ENCODE peak calls at places on chromosomes 5 and 9, in six cellular contexts. W is IMR-90, G is uterus, X is NB4, L is gastrocnemius medialis, S is HCT116. J is an unnamed sample.
A peak's percentile ranks its signal among the peaks of the same experiment; 100 is the strongest.

GRCh38 chr5:78855026-78855425 is 130.1 kb downstream of the ARSB start:
- DNase-seq in W (no peak), G (no peak), X (no peak), L (no peak), S (no peak), J (no peak)

GRCh38 chr5:157004893-157005551 is 42.0 kb upstream of the TIMD4 start:
- DNase-seq in W (no peak), G (no peak), X (no peak), L (no peak), S (no peak), J (no peak)

GRCh38 chr9:83059417-83059816 is 3.5 kb downstream of the RASEF start:
- DNase-seq in W (no peak), G (no peak), X (no peak), L (no peak), S (no peak), J (no peak)

GRCh38 chr5:132759114-132760042 is 12.2 kb downstream of the CCNI2 start:
- DNase-seq in W (no peak), G (no peak), X (no peak), L (no peak), S (no peak), J (peak; percentile 12)

GRCh38 chr9:121612511-121612998 is 38.9 kb upstream of the DAB2IP start:
- DNase-seq in W (no peak), G (no peak), X (peak; percentile 29), L (peak; percentile 79), S (no peak), J (no peak)

GRCh38 chr5:167657016-167657415 is 634.4 kb upstream of the WWC1 start:
- DNase-seq in W (no peak), G (no peak), X (no peak), L (no peak), S (no peak), J (no peak)

GRCh38 chr5:40171971-40172370 is 507.7 kb upstream of the PTGER4 start:
- DNase-seq in W (peak; percentile 81), G (no peak), X (no peak), L (no peak), S (no peak), J (no peak)

GRCh38 chr5:68369436-68370125 is 154.0 kb downstream of the PIK3R1 start:
- DNase-seq in W (no peak), G (no peak), X (no peak), L (no peak), S (no peak), J (no peak)

GRCh38 chr5:57741326-57741725 is 258.7 kb upstream of the ACTBL2 start:
- DNase-seq in W (no peak), G (no peak), X (no peak), L (no peak), S (no peak), J (no peak)

GRCh38 chr5:111774525-111774924 is 17.5 kb upstream of the NREP start:
- DNase-seq in W (peak; percentile 42), G (no peak), X (peak; percentile 90), L (no peak), S (no peak), J (no peak)

GRCh38 chr9:127244609-127245601 is 19.7 kb upstream of the GARNL3 start:
- DNase-seq in W (peak; percentile 92), G (peak; percentile 97), X (peak; percentile 94), L (peak; percentile 97), S (no peak), J (peak; percentile 99)

GRCh38 chr5:172541119-172541763 is 86.9 kb upstream of the SH3PXD2B start:
- DNase-seq in W (no peak), G (no peak), X (no peak), L (no peak), S (no peak), J (peak; percentile 1)

GRCh38 chr5:59123595-59124561 is 541.0 kb downstream of the RAB3C start:
- DNase-seq in W (peak; percentile 41), G (no peak), X (no peak), L (no peak), S (no peak), J (no peak)

GRCh38 chr5:759111-759741 is 25.3 kb downstream of the ZDHHC11B start:
- DNase-seq in W (no peak), G (no peak), X (no peak), L (peak; percentile 36), S (no peak), J (peak; percentile 95)

GRCh38 chr5:53983568-53984465 is 326.6 kb downstream of the ARL15 start:
- DNase-seq in W (peak; percentile 26), G (no peak), X (no peak), L (no peak), S (no peak), J (no peak)

GRCh38 chr5:88688981-88689661 is 193.9 kb downstream of the MEF2C start:
- DNase-seq in W (no peak), G (no peak), X (no peak), L (no peak), S (no peak), J (no peak)

GRCh38 chr5:146475906-146476305 is 28.8 kb downstream of the TCERG1 start:
- DNase-seq in W (peak; percentile 2), G (no peak), X (no peak), L (no peak), S (no peak), J (no peak)

GRCh38 chr9:91073811-91074771 is 272.5 kb downstream of the SYK start:
- DNase-seq in W (no peak), G (no peak), X (no peak), L (peak; percentile 59), S (no peak), J (no peak)

GRCh38 chr9:91075279-91075678 is 273.7 kb downstream of the SYK start:
- DNase-seq in W (no peak), G (peak; percentile 58), X (no peak), L (no peak), S (no peak), J (no peak)

GRCh38 chr9:91074866-91075265 is 273.2 kb downstream of the SYK start:
- DNase-seq in W (no peak), G (no peak), X (no peak), L (no peak), S (no peak), J (no peak)

GRCh38 chr9:91073049-91073810 is 271.6 kb downstream of the SYK start:
- DNase-seq in W (no peak), G (no peak), X (no peak), L (no peak), S (no peak), J (no peak)

DNA sequence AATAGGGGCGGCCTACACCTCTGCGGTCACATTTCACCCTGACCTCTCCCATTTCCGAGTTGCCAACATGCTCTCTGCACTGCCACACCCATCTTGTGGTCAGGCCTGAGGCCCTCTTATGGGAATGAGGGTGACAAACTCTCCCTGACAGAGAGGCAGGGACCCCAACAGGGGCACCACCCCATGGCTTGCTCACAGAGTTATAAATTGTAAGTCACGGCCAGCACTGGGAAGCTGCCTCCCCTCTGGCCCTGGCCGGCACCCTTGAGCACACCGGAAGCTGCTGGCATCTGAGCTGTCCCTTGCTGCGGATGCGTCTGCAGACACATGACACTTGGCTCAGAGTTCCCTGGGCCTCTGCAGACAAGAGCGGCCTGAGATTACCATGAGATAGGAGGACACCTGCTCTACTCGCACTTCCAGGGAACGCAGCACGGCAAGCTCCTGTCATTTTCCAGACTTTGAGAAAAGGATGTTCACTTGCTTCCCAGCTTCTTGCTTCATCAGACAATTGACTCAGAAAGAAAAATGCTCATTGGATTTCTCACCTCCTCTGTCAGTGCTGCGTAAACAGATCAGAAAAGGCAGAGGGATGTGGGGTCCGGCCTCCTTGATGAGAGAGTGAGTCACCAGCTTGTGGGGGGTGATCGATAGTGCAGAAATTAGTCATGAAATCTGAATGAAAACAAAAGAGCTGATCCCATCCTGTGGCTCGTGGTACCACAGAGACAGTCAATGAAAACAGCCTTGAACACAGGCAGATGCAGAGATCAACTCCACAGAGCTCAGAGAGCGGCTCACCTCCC is 269.8 kb downstream of the SYK start:
- DNase-seq in W (peak; percentile 99), G (no peak), X (no peak), L (peak; percentile 91), S (no peak), J (no peak)
- TF ChIP-seq POLR2A in W (peak; percentile 76), G (no peak), X (no peak), L (peak; percentile 46), S (no peak), J (no peak)

GRCh38 chr5:80248378-80248777 is 7.5 kb downstream of the SERINC5 start:
- DNase-seq in W (no peak), G (no peak), X (no peak), L (no peak), S (no peak), J (no peak)

GRCh38 chr5:80249876-80250275 is 6.0 kb downstream of the SERINC5 start:
- DNase-seq in W (no peak), G (no peak), X (no peak), L (no peak), S (no peak), J (no peak)

GRCh38 chr5:80245986-80246781 is 9.7 kb downstream of the SERINC5 start:
- DNase-seq in W (peak; percentile 57), G (no peak), X (no peak), L (no peak), S (no peak), J (no peak)

GRCh38 chr5:80243567-80243966 is 12.3 kb downstream of the SERINC5 start:
- DNase-seq in W (no peak), G (no peak), X (no peak), L (no peak), S (no peak), J (no peak)

DNA sequence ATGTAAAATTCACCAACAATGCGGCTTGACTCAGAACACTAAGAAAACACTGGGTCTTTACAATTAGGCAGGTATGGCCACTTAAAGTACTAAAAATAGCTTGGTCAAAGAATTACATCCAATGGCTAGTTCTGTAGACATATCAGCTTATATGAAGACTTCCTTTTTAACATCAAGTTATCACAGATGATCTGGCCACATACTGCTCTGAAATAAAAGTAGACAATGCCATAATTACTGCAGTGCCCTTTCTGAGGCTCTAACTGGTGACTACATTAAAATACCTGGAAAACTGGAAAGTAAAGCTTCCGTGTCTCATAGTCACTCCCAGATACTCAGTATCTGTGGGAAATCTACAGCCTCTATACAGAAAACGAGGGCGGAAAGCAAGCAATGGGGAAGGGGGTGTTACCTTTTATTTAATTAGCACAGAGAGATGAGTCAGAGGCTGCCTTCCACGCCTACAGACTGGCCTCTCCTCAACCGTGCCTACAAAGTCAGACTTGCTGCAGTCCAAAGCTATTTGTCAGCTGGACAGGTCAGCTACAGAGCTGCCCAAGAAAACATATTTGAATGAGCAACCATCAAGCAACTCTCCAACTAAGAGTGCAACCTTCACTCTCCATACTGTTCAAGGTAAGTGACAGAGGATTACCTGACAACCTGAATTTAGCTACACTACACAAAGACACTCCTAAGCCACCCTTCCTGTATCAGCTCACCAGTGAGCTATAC is 8.7 kb downstream of the SERINC5 start:
- DNase-seq in W (peak; percentile 91), G (peak; percentile 74), X (peak; percentile 81), L (peak; percentile 34), S (peak; percentile 83), J (no peak)
- H3K4me3 ChIP-seq in W (no peak overlapping the region), G (no peak overlapping the region), X (peak overlapping the region; percentile 12), L (no peak overlapping the region), S (peak overlapping the region; percentile 0), J (no peak overlapping the region)

DNA sequence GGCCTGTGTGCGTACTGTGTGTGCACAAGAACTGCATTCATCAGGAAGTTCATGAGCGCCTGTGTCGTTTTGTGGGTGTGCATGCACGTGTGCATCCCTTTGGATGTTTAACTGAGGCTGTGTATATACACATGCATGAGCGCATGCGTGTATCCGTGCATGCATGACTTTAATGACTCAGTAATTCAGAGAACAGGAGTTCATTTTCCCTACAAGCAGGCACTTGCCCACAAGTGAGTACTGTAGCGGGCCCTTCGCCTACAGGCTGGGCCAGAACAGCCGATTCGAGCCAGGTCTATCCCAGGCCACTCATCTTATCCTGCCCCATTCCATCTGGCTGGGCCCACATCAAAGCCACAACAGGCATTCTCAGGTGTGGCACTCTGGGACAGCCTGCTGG is 29.8 kb downstream of the CORO2A start:
- DNase-seq in W (no peak), G (no peak), X (no peak), L (no peak), S (no peak), J (peak; percentile 47)
- TF ChIP-seq CTCF in W (no peak), G (no peak), X (no peak), L (no peak), S (no peak), J (no peak)

GRCh38 chr5:134524826-134525686 is at the start of gene JADE2:
- DNase-seq in W (peak; percentile 68), G (peak; percentile 81), X (peak; percentile 91), L (peak; percentile 72), S (no peak), J (peak; percentile 80)
- TF ChIP-seq POLR2A in W (peak; percentile 32), G (peak; percentile 22), X (no peak), L (peak; percentile 20), S (peak; percentile 12), J (no peak)